ENCODE peak calls at places on chromosome X, in four cellular contexts. V, Q, B and F are unnamed samples. For H3K4me1, the result is how much of the 10 kb centered on the place peaks cover.

GRCh38 chrX:70132244-70132643 is 1.0 kb upstream of the IGBP1 start:
- DNase-seq in V (no peak), Q (no peak), B (no peak), F (no peak)

GRCh38 chrX:2513120-2513664 is 12.4 kb upstream of the DHRSX start:
- DNase-seq in V (no peak), Q (no peak), B (no peak), F (no peak)

GRCh38 chrX:97398030-97398551 is 514.4 kb downstream of the RPA4 start:
- DNase-seq in V (peak), Q (no peak), B (no peak), F (no peak)

GRCh38 chrX:150158554-150159332 is 204.4 kb upstream of the MAMLD1 start:
- DNase-seq in V (no peak), Q (no peak), B (no peak), F (no peak)

GRCh38 chrX:13112499-13112898 is 68.1 kb upstream of the FAM9C start:
- DNase-seq in V (no peak), Q (no peak), B (no peak), F (no peak)

GRCh38 chrX:23959781-23960180 is 52.0 kb downstream of the CXorf58 start:
- DNase-seq in V (no peak), Q (no peak), B (no peak), F (no peak)

GRCh38 chrX:44828008-44828605 is 15.7 kb upstream of the DUSP21 start:
- DNase-seq in V (peak), Q (no peak), B (no peak), F (no peak)

GRCh38 chrX:123201720-123202119 is 17.6 kb downstream of the GRIA3 start:
- DNase-seq in V (no peak), Q (no peak), B (no peak), F (no peak)

GRCh38 chrX:5236096-5236495 is 992.6 kb downstream of the NLGN4X start:
- DNase-seq in V (no peak), Q (no peak), B (peak), F (no peak)

GRCh38 chrX:71111141-71111843 is at the start of gene IL2RG:
- DNase-seq in V (no peak), Q (no peak), B (peak), F (no peak)

GRCh38 chrX:35786271-35786670 is 11.9 kb upstream of the MAGEB16 start:
- DNase-seq in V (no peak), Q (no peak), B (no peak), F (no peak)

GRCh38 chrX:98931194-98931593 is 1478.9 kb downstream of the PCDH19 start:
- DNase-seq in V (no peak), Q (no peak), B (no peak), F (no peak)

GRCh38 chrX:100748133-100748532 is 16.2 kb upstream of the SYTL4 start:
- DNase-seq in V (no peak), Q (no peak), B (no peak), F (no peak)

GRCh38 chrX:155888139-155888538 is 7.0 kb downstream of the VAMP7 start:
- DNase-seq in V (peak), Q (no peak), B (no peak), F (no peak)

GRCh38 chrX:8591526-8591925 is 126.9 kb downstream of the VCX3B start:
- DNase-seq in V (no peak), Q (no peak), B (no peak), F (no peak)

GRCh38 chrX:13254076-13254785 is 65.6 kb downstream of the ATXN3L start:
- DNase-seq in V (peak), Q (no peak), B (peak), F (peak)

GRCh38 chrX:42490111-42490510 is 287.9 kb downstream of the PPP1R2C start:
- DNase-seq in V (no peak), Q (no peak), B (no peak), F (no peak)

GRCh38 chrX:134013528-134013927 is 28.1 kb upstream of the GPC3 start:
- DNase-seq in V (no peak), Q (no peak), B (no peak), F (no peak)

GRCh38 chrX:70422886-70423336 is at the start of gene GDPD2:
- DNase-seq in V (no peak), Q (no peak), B (no peak), F (no peak)

GRCh38 chrX:130285069-130285620 is 16.4 kb upstream of the ZNF280C start:
- DNase-seq in V (no peak), Q (no peak), B (no peak), F (no peak)

GRCh38 chrX:13028871-13029336 is 15.5 kb downstream of the FAM9C start:
- DNase-seq in V (no peak), Q (no peak), B (no peak), F (no peak)

GRCh38 chrX:3143043-3143799 is 102.0 kb downstream of the ARSF start:
- DNase-seq in V (no peak), Q (no peak), B (no peak), F (no peak)

GRCh38 chrX:140088438-140088837 is 123.1 kb upstream of the CXorf66 start:
- DNase-seq in V (no peak), Q (no peak), B (no peak), F (no peak)

GRCh38 chrX:70026112-70026850 is 23.5 kb downstream of the AWAT2 start:
- DNase-seq in V (peak), Q (no peak), B (no peak), F (no peak)

GRCh38 chrX:9466115-9466495 is 1.2 kb downstream of the TBL1X start:
- DNase-seq in V (peak), Q (peak), B (peak), F (peak)

GRCh38 chrX:915427-916234 is 285.0 kb downstream of the SHOX start:
- DNase-seq in V (no peak), Q (no peak), B (no peak), F (no peak)

GRCh38 chrX:105219454-105220401 is 766 bp downstream of the TEX13A start:
- DNase-seq in V (no peak), Q (no peak), B (no peak), F (no peak)

GRCh38 chrX:16828126-16828908 is 41.8 kb downstream of the RBBP7 start:
- DNase-seq in V (peak), Q (peak), B (no peak), F (peak)

GRCh38 chrX:13533726-13534125 is 35.7 kb upstream of the EGFL6 start:
- DNase-seq in V (peak), Q (no peak), B (no peak), F (no peak)

GRCh38 chrX:53768451-53769246 is 82.1 kb upstream of the HUWE1 start:
- DNase-seq in V (no peak), Q (no peak), B (no peak), F (no peak)

GRCh38 chrX:9482408-9482807 is 17.6 kb downstream of the TBL1X start:
- DNase-seq in V (no peak), Q (no peak), B (no peak), F (no peak)

GRCh38 chrX:30313322-30313721 is 4.1 kb upstream of the NR0B1 start:
- DNase-seq in V (no peak), Q (no peak), B (no peak), F (no peak)

GRCh38 chrX:43644124-43644701 is 11.9 kb upstream of the MAOA start:
- DNase-seq in V (peak), Q (no peak), B (no peak), F (peak)

GRCh38 chrX:155188786-155189185 is 27.5 kb upstream of the VBP1 start:
- DNase-seq in V (no peak), Q (no peak), B (no peak), F (no peak)

GRCh38 chrX:56726609-56727008 is 2.4 kb upstream of the NBDY start:
- DNase-seq in V (peak), Q (no peak), B (no peak), F (no peak)

GRCh38 chrX:136750364-136750763 is 30.4 kb downstream of the ARHGEF6 start:
- DNase-seq in V (no peak), Q (no peak), B (no peak), F (no peak)
- H3K4me1 ChIP-seq in V (under half), Q (half or more), B (under half), F (under half)

DNA sequence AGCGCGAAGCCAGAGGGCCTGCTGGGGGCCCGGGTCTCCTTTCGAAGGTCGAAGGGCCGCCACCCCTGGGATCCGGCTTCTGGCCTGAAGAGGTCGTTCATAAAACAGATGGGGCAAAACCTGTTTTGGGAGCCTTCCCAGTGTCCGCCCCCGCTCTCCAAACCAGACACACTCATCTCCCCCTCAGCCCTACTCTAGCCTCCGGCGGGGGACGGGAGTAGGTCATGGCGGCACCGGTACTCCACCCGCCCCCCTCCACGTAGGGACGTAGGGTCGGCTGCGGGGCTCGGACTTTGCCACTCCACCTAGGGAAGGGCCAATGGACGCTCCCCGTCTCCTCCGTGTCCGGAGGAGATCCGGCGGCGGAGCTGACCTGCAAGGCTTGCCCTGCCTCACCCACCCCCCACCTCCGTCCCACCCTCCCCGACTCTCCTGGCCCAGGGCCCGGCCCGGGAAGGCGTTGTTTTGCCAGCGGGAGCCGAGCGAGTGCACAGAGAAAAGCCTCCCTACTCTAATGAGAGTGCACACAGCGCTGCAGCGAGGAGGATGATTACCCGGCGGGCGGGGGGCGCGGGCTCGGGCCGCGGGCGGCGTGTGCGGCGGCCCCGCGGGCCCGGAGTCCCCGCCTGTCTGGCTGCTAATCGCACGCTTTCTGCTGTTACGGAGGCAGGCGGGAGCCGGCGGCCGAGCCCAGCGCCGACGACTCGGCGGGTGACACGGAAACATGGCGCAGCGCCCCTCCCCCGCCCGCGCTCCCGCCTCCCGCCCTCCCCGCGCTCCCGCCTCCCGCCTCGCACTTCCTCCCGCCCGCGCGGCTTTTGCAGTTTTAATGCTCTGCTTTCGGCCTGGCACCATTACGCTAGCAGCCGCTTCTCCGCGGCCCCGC is 8.3 kb upstream of the BCOR start:
- DNase-seq in V (no peak), Q (no peak), B (peak), F (peak)
- TF ChIP-seq POLR2A in V (no peak), Q (peak), B (no peak), F (no peak)

GRCh38 chrX:110159235-110159634 is 156.3 kb downstream of the TMEM164 start:
- DNase-seq in V (no peak), Q (no peak), B (no peak), F (no peak)
- H3K27ac ChIP-seq in V (no peak), Q (peak), B (no peak), F (no peak)

GRCh38 chrX:136205882-136206281 is 45.3 kb downstream of the MAP7D3 start:
- DNase-seq in V (no peak), Q (no peak), B (no peak), F (no peak)

GRCh38 chrX:136204571-136204970 is 46.6 kb downstream of the MAP7D3 start:
- DNase-seq in V (peak), Q (no peak), B (no peak), F (no peak)

GRCh38 chrX:136201601-136202000 is 49.6 kb downstream of the MAP7D3 start:
- DNase-seq in V (no peak), Q (no peak), B (no peak), F (no peak)

GRCh38 chrX:136202889-136203288 is 48.3 kb downstream of the MAP7D3 start:
- DNase-seq in V (peak), Q (no peak), B (no peak), F (no peak)

DNA sequence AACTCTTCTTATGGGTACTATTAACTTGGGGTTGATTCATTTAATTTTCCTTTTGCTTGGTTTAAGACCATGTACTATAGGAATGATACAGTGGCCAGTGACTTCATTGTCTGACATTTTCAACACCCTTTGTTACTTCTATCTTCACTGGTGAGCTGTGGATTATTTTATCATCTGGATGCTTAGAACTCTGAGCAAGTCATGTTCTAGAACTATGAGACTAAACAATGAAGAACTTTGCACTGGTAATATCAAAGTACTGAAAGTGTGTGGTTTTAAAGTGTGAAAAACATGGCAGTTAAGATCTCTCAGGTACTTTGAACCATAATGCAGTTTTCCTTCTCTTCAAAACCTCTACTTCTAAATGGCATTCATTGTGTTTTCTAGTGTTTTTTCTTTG is 47.8 kb downstream of the MAP7D3 start:
- DNase-seq in V (no peak), Q (no peak), B (no peak), F (no peak)
- H3K4me1 ChIP-seq in V (under half), Q (under half), B (under half), F (under half)

GRCh38 chrX:47662144-47662657 is 3.2 kb upstream of the UXT start:
- DNase-seq in V (peak), Q (no peak), B (no peak), F (no peak)
- TF ChIP-seq POLR2A in V (peak), Q (no peak), B (no peak), F (no peak)

GRCh38 chrX:18672008-18672407 is at the start of gene RS1:
- DNase-seq in V (no peak), Q (no peak), B (no peak), F (no peak)

GRCh38 chrX:18676050-18676449 is 4.1 kb upstream of the RS1 start:
- DNase-seq in V (no peak), Q (no peak), B (no peak), F (no peak)

GRCh38 chrX:18674788-18675735 is 3.2 kb upstream of the RS1 start:
- DNase-seq in V (peak), Q (peak), B (peak), F (peak)

GRCh38 chrX:18676470-18676869 is 4.6 kb upstream of the RS1 start:
- DNase-seq in V (peak), Q (no peak), B (no peak), F (no peak)

DNA sequence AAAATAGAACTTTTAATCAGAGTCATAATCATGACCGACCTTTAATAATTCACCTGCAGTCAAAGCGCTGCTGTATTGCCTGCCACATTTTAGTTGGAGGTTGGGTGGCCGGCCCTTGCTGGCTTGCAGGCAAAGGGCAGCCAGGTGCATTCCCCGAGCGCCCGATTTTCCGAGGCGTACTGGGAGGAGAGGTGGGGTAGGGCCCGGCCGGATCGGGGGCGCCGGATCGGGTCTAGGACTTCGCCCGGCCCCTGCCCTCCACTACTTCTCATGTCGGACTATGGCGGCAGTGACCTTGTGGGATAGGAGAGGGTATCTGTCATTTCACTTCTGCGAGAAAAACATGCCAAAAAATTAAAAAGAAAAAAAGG is 2.5 kb upstream of the RS1 start:
- DNase-seq in V (no peak), Q (peak), B (no peak), F (no peak)
- H3K27ac ChIP-seq in V (no peak), Q (peak), B (peak), F (peak)

GRCh38 chrX:11864171-11864570 is 106.1 kb downstream of the MSL3 start:
- DNase-seq in V (no peak), Q (no peak), B (no peak), F (no peak)
- H3K4me1 ChIP-seq in V (under half), Q (under half), B (under half), F (under half)

DNA sequence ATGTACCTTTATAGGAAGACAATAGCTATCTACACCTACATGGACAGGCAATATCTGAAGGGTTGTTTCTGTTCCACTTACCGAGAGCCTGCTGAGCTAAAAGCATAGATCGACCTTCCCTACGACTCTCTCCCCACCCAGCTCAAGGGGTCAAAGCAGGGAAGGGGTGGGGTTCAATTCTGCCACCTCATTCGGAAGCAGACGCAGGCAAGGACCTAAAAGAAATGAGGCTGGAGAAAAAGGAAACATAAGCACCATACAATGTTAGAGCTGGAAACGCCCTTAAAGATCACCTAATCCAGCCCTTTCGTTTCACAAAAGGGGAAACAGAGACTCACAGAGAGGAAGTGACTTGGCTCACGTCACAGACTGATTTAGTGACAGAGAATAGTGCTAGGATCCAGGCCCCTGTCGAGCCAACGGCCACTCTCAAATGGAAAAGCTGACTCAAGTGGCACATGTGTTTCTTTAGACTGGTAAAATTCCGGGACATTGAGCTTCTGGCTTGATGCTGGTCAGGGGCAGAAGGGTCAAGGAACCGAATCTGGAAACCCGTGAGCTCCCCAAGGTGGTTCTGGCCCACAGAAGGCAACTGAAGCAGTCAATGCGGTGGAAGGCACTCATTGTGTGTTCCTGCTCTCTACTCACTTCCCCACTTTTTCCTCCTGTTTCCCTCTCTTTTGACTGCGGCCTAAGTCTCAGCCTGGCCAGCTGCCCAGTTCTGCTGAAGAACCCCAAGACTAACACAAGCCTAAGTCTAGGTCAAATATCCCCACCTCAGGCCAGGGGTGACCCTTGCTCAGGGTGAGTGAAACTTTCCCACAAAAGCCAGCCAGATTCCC is 7.5 kb downstream of the SEPTIN6 start:
- DNase-seq in V (no peak), Q (no peak), B (peak), F (peak)
- TF ChIP-seq POLR2A in V (no peak), Q (no peak), B (no peak), F (no peak)